ENCODE peak calls at places on chromosomes 11 and 22, in four cellular contexts. M is HFFc6, R is amygdala, X is DMS 273 treated with DMSO at 0.1 percent for 48 hours. Z is an unnamed sample.

GRCh38 chr11:431921-432320 is 9.9 kb downstream of the ANO9 start:
- DNase-seq in M (no peak), R (no peak), X (no peak), Z (no peak)

GRCh38 chr22:17477401-17477833 is 85.9 kb upstream of the SLC25A18 start:
- DNase-seq in M (no peak), R (no peak), X (no peak), Z (no peak)

GRCh38 chr11:61609970-61610347 is 29.1 kb upstream of the SYT7 start:
- DNase-seq in M (no peak), R (no peak), X (no peak), Z (no peak)

GRCh38 chr11:14336507-14337503 is 22.2 kb downstream of the RRAS2 start:
- DNase-seq in M (peak; percentile 89), R (no peak), X (no peak), Z (peak; percentile 30)

GRCh38 chr11:1396375-1396841 is 6.7 kb downstream of the BRSK2 start:
- DNase-seq in M (no peak), R (no peak), X (no peak), Z (no peak)

GRCh38 chr22:49506010-49506400 is 321.7 kb downstream of the BRD1 start:
- DNase-seq in M (no peak), R (no peak), X (no peak), Z (no peak)

GRCh38 chr22:21660904-21661303 is 4.9 kb upstream of the PPIL2 start:
- DNase-seq in M (no peak), R (no peak), X (no peak), Z (no peak)

GRCh38 chr22:32904044-32904443 is 102.5 kb downstream of the TIMP3 start:
- DNase-seq in M (peak; percentile 23), R (no peak), X (no peak), Z (no peak)

GRCh38 chr22:35711336-35711735 is 6.3 kb upstream of the APOL5 start:
- DNase-seq in M (no peak), R (no peak), X (no peak), Z (no peak)

GRCh38 chr22:36968249-36968964 is 50.8 kb downstream of the TST start:
- DNase-seq in M (no peak), R (no peak), X (no peak), Z (no peak)

GRCh38 chr11:82183346-82183745 is 550.3 kb downstream of the FAM181B start:
- DNase-seq in M (no peak), R (no peak), X (no peak), Z (no peak)

GRCh38 chr22:35641494-35642120 is 6.6 kb upstream of the APOL6 start:
- DNase-seq in M (no peak), R (no peak), X (no peak), Z (no peak)

GRCh38 chr22:35949243-35949642 is 79.4 kb downstream of the RBFOX2 start:
- DNase-seq in M (no peak), R (no peak), X (no peak), Z (no peak)

GRCh38 chr11:93113824-93114223 is 84.0 kb downstream of the SLC36A4 start:
- DNase-seq in M (no peak), R (no peak), X (no peak), Z (no peak)

GRCh38 chr11:62953811-62954210 is 31.0 kb downstream of the SLC22A6 start:
- DNase-seq in M (peak; percentile 28), R (no peak), X (no peak), Z (no peak)

GRCh38 chr22:38754247-38755154 is 1.3 kb downstream of the SUN2 start:
- DNase-seq in M (peak; percentile 18), R (no peak), X (peak; percentile 71), Z (peak; percentile 44)

GRCh38 chr11:12167098-12167999 is 57.0 kb downstream of the MICAL2 start:
- DNase-seq in M (peak; percentile 90), R (no peak), X (no peak), Z (peak; percentile 51)

GRCh38 chr11:33956611-33957010 is 64.7 kb upstream of the LMO2 start:
- DNase-seq in M (no peak), R (no peak), X (no peak), Z (no peak)

GRCh38 chr11:12103411-12104225 is 6.8 kb upstream of the MICAL2 start:
- DNase-seq in M (no peak), R (no peak), X (no peak), Z (no peak)

GRCh38 chr11:120030411-120030810 is 107.5 kb downstream of the TRIM29 start:
- DNase-seq in M (no peak), R (no peak), X (no peak), Z (no peak)

GRCh38 chr22:49826603-49827306 is 918 bp downstream of the BRD1 start:
- DNase-seq in M (peak; percentile 2), R (no peak), X (no peak), Z (peak; percentile 44)

GRCh38 chr11:75160328-75160757 is 9.4 kb downstream of the SLCO2B1 start:
- DNase-seq in M (no peak), R (no peak), X (no peak), Z (no peak)

GRCh38 chr11:96204721-96205459 is 138.1 kb downstream of the MAML2 start:
- DNase-seq in M (no peak), R (no peak), X (no peak), Z (no peak)

GRCh38 chr22:24592144-24592845 is 578 bp downstream of the LRRC75B start:
- DNase-seq in M (no peak), R (no peak), X (no peak), Z (no peak)

GRCh38 chr22:27129266-27129665 is 471.9 kb downstream of the MIAT start:
- DNase-seq in M (peak; percentile 90), R (no peak), X (no peak), Z (no peak)

GRCh38 chr11:26950260-26950719 is 43.6 kb upstream of the FIBIN start:
- DNase-seq in M (peak; percentile 67), R (no peak), X (no peak), Z (no peak)

GRCh38 chr11:116217006-116217405 is 555.8 kb downstream of the BUD13 start:
- DNase-seq in M (no peak), R (no peak), X (no peak), Z (no peak)

GRCh38 chr22:21951931-21952465 is 650 bp downstream of the PPM1F start:
- DNase-seq in M (peak; percentile 30), R (no peak), X (no peak), Z (peak; percentile 34)

GRCh38 chr11:78350646-78351165 is 66.9 kb downstream of the GAB2 start:
- DNase-seq in M (peak; percentile 20), R (no peak), X (no peak), Z (no peak)

GRCh38 chr11:117195208-117195607 is 4.0 kb upstream of the TAGLN start:
- DNase-seq in M (no peak), R (no peak), X (no peak), Z (no peak)

GRCh38 chr11:83881428-83881827 is 595.3 kb upstream of the CCDC90B start:
- DNase-seq in M (no peak), R (no peak), X (no peak), Z (no peak)

GRCh38 chr11:12017243-12017678 is 8.8 kb upstream of the DKK3 start:
- DNase-seq in M (peak; percentile 51), R (no peak), X (no peak), Z (no peak)

GRCh38 chr11:95095858-95096587 is 6.4 kb downstream of the ENDOD1 start:
- DNase-seq in M (peak; percentile 26), R (no peak), X (no peak), Z (no peak)

GRCh38 chr11:2987881-2988280 is 4.2 kb downstream of the NAP1L4 start:
- DNase-seq in M (no peak), R (no peak), X (no peak), Z (no peak)

GRCh38 chr22:47543447-47543846 is 781.0 kb downstream of the TBC1D22A start:
- DNase-seq in M (no peak), R (no peak), X (no peak), Z (no peak)

GRCh38 chr11:1843796-1844195 is 5.0 kb downstream of the TNNI2 start:
- DNase-seq in M (no peak), R (no peak), X (no peak), Z (no peak)

GRCh38 chr22:22094514-22094913 is 111.9 kb upstream of the TOP3B start:
- DNase-seq in M (no peak), R (no peak), X (no peak), Z (no peak)

GRCh38 chr11:2889399-2890273 is 4.1 kb upstream of the CDKN1C start:
- DNase-seq in M (no peak), R (no peak), X (no peak), Z (no peak)

GRCh38 chr11:91209751-91210150 is 986.9 kb upstream of the CHORDC1 start:
- DNase-seq in M (no peak), R (no peak), X (no peak), Z (no peak)

Z was measured in stimulated activated naive CD8-positive, alpha-beta T cell treated with anti-CD3 and anti-CD28 coated beads, Interleukin-15, amount 100 ng/mL, for 72 hours.